ENCODE peak calls at places on chromosomes 7 and 10, in eight cellular contexts. P is uterus; Y is NCI-H2081; J is AG08396; I is adipocyte; W is stimulated activated CD8-positive, alpha-beta memory T cell treated with anti-CD3 and anti-CD28 coated beads, Interleukin-12 subunit alpha, Interleukin-12 subunit beta, amount 100 ng/mL, for 1 hour; D is mammary epithelial cell; Q is cardiac fibroblast. V is an unnamed sample.

GRCh38 chr7:92813390-92814024 is 22.9 kb downstream of the CDK6 start:
- DNase-seq in P (no peak), Y (peak; percentile 18), J (no peak), I (no peak), W (no peak), D (peak; percentile 31), Q (peak; percentile 50), V (no peak)

GRCh38 chr10:31728698-31729224 is 199.9 kb downstream of the ARHGAP12 start:
- DNase-seq in P (no peak), Y (peak; percentile 45), J (no peak), I (no peak), W (no peak), D (no peak), Q (no peak), V (no peak)

GRCh38 chr7:89238156-89238555 is 442.6 kb upstream of the TEX47 start:
- DNase-seq in P (no peak), Y (no peak), J (peak; percentile 10), I (peak; percentile 41), W (no peak), D (no peak), Q (peak; percentile 0), V (no peak)

GRCh38 chr10:33155720-33156638 is 178.5 kb downstream of the NRP1 start:
- DNase-seq in P (no peak), Y (peak; percentile 20), J (peak; percentile 73), I (peak; percentile 49), W (no peak), D (peak; percentile 75), Q (peak; percentile 88), V (no peak)

GRCh38 chr7:81284576-81284975 is 365.7 kb upstream of the SEMA3C start:
- DNase-seq in P (no peak), Y (no peak), J (peak; percentile 33), I (peak; percentile 56), W (no peak), D (peak; percentile 73), Q (peak; percentile 82), V (no peak)

GRCh38 chr7:142711722-142712616 is 37.3 kb upstream of the PRSS1 start:
- DNase-seq in P (no peak), Y (peak; percentile 60), J (peak; percentile 12), I (peak; percentile 57), W (peak; percentile 15), D (peak; percentile 8), Q (peak; percentile 46), V (no peak)

GRCh38 chr10:63722537-63722936 is 201.3 kb downstream of the REEP3 start:
- DNase-seq in P (peak; percentile 40), Y (no peak), J (peak; percentile 36), I (peak; percentile 89), W (no peak), D (no peak), Q (peak; percentile 61), V (no peak)

GRCh38 chr10:97020452-97021400 is 165.0 kb downstream of the SLIT1 start:
- DNase-seq in P (peak; percentile 42), Y (no peak), J (no peak), I (no peak), W (no peak), D (no peak), Q (no peak), V (no peak)

GRCh38 chr7:102935450-102936110 is 22.8 kb downstream of the LRRC17 start:
- DNase-seq in P (no peak), Y (no peak), J (no peak), I (no peak), W (no peak), D (no peak), Q (peak; percentile 56), V (no peak)

GRCh38 chr10:78717200-78717599 is 351.6 kb upstream of the ZMIZ1 start:
- DNase-seq in P (no peak), Y (no peak), J (peak; percentile 80), I (peak; percentile 67), W (no peak), D (peak; percentile 18), Q (peak; percentile 22), V (peak; percentile 24)

V was measured in BJ.